ENCODE peak calls at places on chromosomes 16 and 17, in four cellular contexts. L, I, E and J are unnamed samples.

GRCh38 chr16:12082207-12082606 is 105.7 kb downstream of the SNX29 start:
- DNase-seq in L (no peak), I (no peak), E (no peak), J (no peak)

GRCh38 chr17:50148226-50149098 is 2.0 kb downstream of the PPP1R9B start:
- DNase-seq in L (peak; percentile 68), I (no peak), E (peak; percentile 66), J (peak; percentile 44)

GRCh38 chr17:47983492-47984223 is 12.7 kb downstream of the CDK5RAP3 start:
- DNase-seq in L (peak; percentile 16), I (no peak), E (no peak), J (no peak)

GRCh38 chr17:45073414-45074070 is 12.4 kb downstream of the NMT1 start:
- DNase-seq in L (peak; percentile 39), I (no peak), E (no peak), J (no peak)

GRCh38 chr17:1542316-1542715 is 20.3 kb downstream of the PITPNA start:
- DNase-seq in L (no peak), I (no peak), E (peak; percentile 6), J (no peak)

GRCh38 chr16:12753203-12754023 is 50.3 kb downstream of the CPPED1 start:
- DNase-seq in L (no peak), I (no peak), E (no peak), J (no peak)

GRCh38 chr17:78324391-78325075 is 35.3 kb downstream of the SOCS3 start:
- DNase-seq in L (peak; percentile 78), I (no peak), E (peak; percentile 92), J (no peak)

GRCh38 chr16:23924138-23924537 is 88.4 kb downstream of the PRKCB start:
- DNase-seq in L (no peak), I (no peak), E (no peak), J (no peak)

GRCh38 chr17:67421869-67422273 is 44.8 kb downstream of the PITPNC1 start:
- DNase-seq in L (peak; percentile 82), I (peak; percentile 83), E (no peak), J (peak; percentile 59)

GRCh38 chr16:71339481-71340171 is 18.9 kb upstream of the CALB2 start:
- DNase-seq in L (no peak), I (no peak), E (no peak), J (no peak)

GRCh38 chr16:10822702-10823101 is 4.1 kb upstream of the TVP23A start:
- DNase-seq in L (no peak), I (no peak), E (no peak), J (no peak)

GRCh38 chr16:2015947-2016208 is 3.7 kb upstream of the NPW start:
- DNase-seq in L (no peak), I (no peak), E (no peak), J (no peak)

GRCh38 chr17:38873646-38874380 is 4.0 kb downstream of the LASP1 start:
- DNase-seq in L (no peak), I (no peak), E (no peak), J (no peak)

GRCh38 chr17:74770498-74771318 is 5.4 kb downstream of the NAT9 start:
- DNase-seq in L (peak; percentile 77), I (peak; percentile 80), E (peak; percentile 63), J (peak; percentile 81)

GRCh38 chr16:30918614-30919013 is 4.8 kb upstream of the FBXL19 start:
- DNase-seq in L (no peak), I (no peak), E (no peak), J (no peak)

GRCh38 chr16:27671410-27671809 is 121.5 kb downstream of the KATNIP start:
- DNase-seq in L (no peak), I (no peak), E (no peak), J (no peak)

GRCh38 chr17:41801374-41802062 is 10.2 kb downstream of the P3H4 start:
- DNase-seq in L (peak; percentile 89), I (peak; percentile 69), E (peak; percentile 83), J (peak; percentile 50)